ENCODE peak calls at places on chromosomes 12 and 14, in six cellular contexts. One of them, this sample, is unnamed.

GRCh38 chr12:6838854-6839253 is 1.9 kb upstream of the GNB3 start:
- DNase-seq in Calu3: no peak
- DNase-seq in cardiac muscle cell: no peak
- DNase-seq in cardiac fibroblast: no peak
- DNase-seq in PC-9: no peak
- DNase-seq in HL-60: no peak
- DNase-seq in this sample: no peak

GRCh38 chr14:54438703-54439102 is 2.5 kb downstream of the CNIH1 start:
- DNase-seq in Calu3: no peak
- DNase-seq in cardiac fibroblast: no peak
- DNase-seq in PC-9: no peak
- DNase-seq in HL-60: no peak
- DNase-seq in cardiac muscle cell: no peak
- DNase-seq in this sample: no peak

GRCh38 chr12:67322580-67322979 is 53.4 kb downstream of the CAND1 start:
- DNase-seq in PC-9: no peak
- DNase-seq in HL-60: no peak
- DNase-seq in Calu3: no peak
- DNase-seq in cardiac muscle cell: no peak
- DNase-seq in cardiac fibroblast: no peak
- DNase-seq in this sample: no peak

GRCh38 chr12:10223208-10223607 is 10.5 kb downstream of the GABARAPL1 start:
- DNase-seq in cardiac fibroblast: no peak
- DNase-seq in cardiac muscle cell: no peak
- DNase-seq in Calu3: no peak
- DNase-seq in PC-9: no peak
- DNase-seq in HL-60: no peak
- DNase-seq in this sample: no peak

GRCh38 chr12:130765186-130765659 is 49.1 kb upstream of the RIMBP2 start:
- DNase-seq in cardiac muscle cell: no peak
- DNase-seq in Calu3: no peak
- DNase-seq in PC-9: no peak
- DNase-seq in HL-60: no peak
- DNase-seq in cardiac fibroblast: no peak
- DNase-seq in this sample: no peak

GRCh38 chr12:9951026-9951652 is 19.0 kb upstream of the CLEC2A start:
- DNase-seq in PC-9: no peak
- DNase-seq in Calu3: no peak
- DNase-seq in HL-60: peak
- DNase-seq in cardiac muscle cell: no peak
- DNase-seq in cardiac fibroblast: no peak
- DNase-seq in this sample: no peak

GRCh38 chr12:88391556-88391955 is 188.7 kb downstream of the KITLG start:
- DNase-seq in Calu3: no peak
- DNase-seq in cardiac muscle cell: peak
- DNase-seq in HL-60: no peak
- DNase-seq in cardiac fibroblast: peak
- DNase-seq in PC-9: no peak
- DNase-seq in this sample: peak

GRCh38 chr12:12671850-12672660 is 23.9 kb downstream of the GPR19 start:
- DNase-seq in HL-60: no peak
- DNase-seq in cardiac muscle cell: peak
- DNase-seq in cardiac fibroblast: no peak
- DNase-seq in PC-9: no peak
- DNase-seq in Calu3: no peak
- DNase-seq in this sample: no peak

GRCh38 chr12:48815281-48816110 is 2.8 kb upstream of the CACNB3 start:
- DNase-seq in PC-9: peak
- DNase-seq in cardiac fibroblast: peak
- DNase-seq in cardiac muscle cell: peak
- DNase-seq in HL-60: peak
- DNase-seq in Calu3: peak
- DNase-seq in this sample: peak

GRCh38 chr12:5442251-5443006 is 10.5 kb downstream of the NTF3 start:
- DNase-seq in Calu3: no peak
- DNase-seq in PC-9: peak
- DNase-seq in HL-60: peak
- DNase-seq in cardiac fibroblast: peak
- DNase-seq in cardiac muscle cell: peak
- DNase-seq in this sample: peak

GRCh38 chr12:19223018-19223417 is 93.5 kb downstream of the PLEKHA5 start:
- DNase-seq in Calu3: no peak
- DNase-seq in cardiac fibroblast: no peak
- DNase-seq in cardiac muscle cell: no peak
- DNase-seq in HL-60: no peak
- DNase-seq in PC-9: no peak
- DNase-seq in this sample: no peak

DNA sequence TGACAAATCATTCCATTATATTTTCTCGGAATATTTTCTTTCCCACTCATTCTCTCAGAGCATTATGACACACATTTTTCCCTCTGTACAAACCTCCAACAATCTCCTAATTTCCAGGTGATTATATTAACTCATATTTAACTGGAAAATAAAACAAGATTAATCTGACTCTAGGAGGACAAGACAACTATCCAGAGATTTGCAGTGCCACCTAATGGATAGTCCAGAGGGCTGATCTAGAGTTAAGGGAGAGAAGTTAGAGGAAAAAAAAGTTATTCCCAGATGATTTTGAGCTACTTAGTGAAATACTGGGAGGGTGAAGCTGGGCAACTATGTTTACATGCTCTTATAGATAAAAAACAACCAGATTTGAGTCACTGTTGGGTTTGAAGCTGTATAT is 161.7 kb downstream of the ALX1 start:
- DNase-seq in cardiac fibroblast: peak
- DNase-seq in PC-9: no peak
- DNase-seq in HL-60: no peak
- DNase-seq in Calu3: no peak
- DNase-seq in cardiac muscle cell: peak
- DNase-seq in this sample: no peak
- TF ChIP-seq CTCF in cardiac fibroblast: peak
- TF ChIP-seq CTCF in PC-9: peak
- TF ChIP-seq CTCF in HL-60: no peak
- TF ChIP-seq CTCF in Calu3: no peak
- TF ChIP-seq CTCF in cardiac muscle cell: peak
- TF ChIP-seq CTCF in this sample: no peak

GRCh38 chr12:90010089-90010488 is 301.5 kb upstream of the ATP2B1 start:
- DNase-seq in cardiac muscle cell: no peak
- DNase-seq in HL-60: no peak
- DNase-seq in cardiac fibroblast: peak
- DNase-seq in Calu3: no peak
- DNase-seq in PC-9: no peak
- DNase-seq in this sample: no peak
- TF ChIP-seq CTCF in cardiac muscle cell: no peak
- TF ChIP-seq CTCF in HL-60: no peak
- TF ChIP-seq CTCF in cardiac fibroblast: no peak
- TF ChIP-seq CTCF in Calu3: no peak
- TF ChIP-seq CTCF in PC-9: no peak
- TF ChIP-seq CTCF in this sample: no peak

DNA sequence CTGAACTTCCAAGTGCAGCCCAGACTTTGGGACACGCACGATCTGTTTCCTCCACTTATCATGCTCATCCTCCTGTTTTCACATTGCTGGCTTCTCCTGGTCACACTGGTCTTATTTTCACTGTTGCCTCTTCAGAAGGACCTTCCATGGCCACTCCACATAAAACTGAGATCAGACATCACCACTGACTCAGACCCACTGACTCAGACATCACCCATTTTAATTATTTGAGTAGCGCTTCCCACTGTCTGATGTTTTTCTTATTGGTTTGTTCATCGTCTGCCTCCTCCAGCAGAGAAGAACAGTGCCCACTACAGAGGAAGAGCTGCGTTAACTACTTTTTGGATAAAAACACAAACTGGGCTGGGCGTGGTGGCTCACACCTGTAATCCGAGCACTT is 270.5 kb upstream of the PWP1 start:
- DNase-seq in cardiac fibroblast: no peak
- DNase-seq in HL-60: no peak
- DNase-seq in Calu3: no peak
- DNase-seq in PC-9: no peak
- DNase-seq in cardiac muscle cell: no peak
- DNase-seq in this sample: no peak
- TF ChIP-seq CTCF in cardiac fibroblast: no peak
- TF ChIP-seq CTCF in HL-60: no peak
- TF ChIP-seq CTCF in Calu3: no peak
- TF ChIP-seq CTCF in PC-9: no peak
- TF ChIP-seq CTCF in cardiac muscle cell: no peak
- TF ChIP-seq CTCF in this sample: no peak

GRCh38 chr14:21723431-21724045 is 49.9 kb upstream of the OR4E1 start:
- DNase-seq in Calu3: peak
- DNase-seq in HL-60: peak
- DNase-seq in cardiac fibroblast: no peak
- DNase-seq in PC-9: no peak
- DNase-seq in cardiac muscle cell: peak
- DNase-seq in this sample: peak
- TF ChIP-seq CTCF in Calu3: no peak
- TF ChIP-seq CTCF in HL-60: peak
- TF ChIP-seq CTCF in cardiac fibroblast: peak
- TF ChIP-seq CTCF in PC-9: no peak
- TF ChIP-seq CTCF in cardiac muscle cell: peak
- TF ChIP-seq CTCF in this sample: no peak

DNA sequence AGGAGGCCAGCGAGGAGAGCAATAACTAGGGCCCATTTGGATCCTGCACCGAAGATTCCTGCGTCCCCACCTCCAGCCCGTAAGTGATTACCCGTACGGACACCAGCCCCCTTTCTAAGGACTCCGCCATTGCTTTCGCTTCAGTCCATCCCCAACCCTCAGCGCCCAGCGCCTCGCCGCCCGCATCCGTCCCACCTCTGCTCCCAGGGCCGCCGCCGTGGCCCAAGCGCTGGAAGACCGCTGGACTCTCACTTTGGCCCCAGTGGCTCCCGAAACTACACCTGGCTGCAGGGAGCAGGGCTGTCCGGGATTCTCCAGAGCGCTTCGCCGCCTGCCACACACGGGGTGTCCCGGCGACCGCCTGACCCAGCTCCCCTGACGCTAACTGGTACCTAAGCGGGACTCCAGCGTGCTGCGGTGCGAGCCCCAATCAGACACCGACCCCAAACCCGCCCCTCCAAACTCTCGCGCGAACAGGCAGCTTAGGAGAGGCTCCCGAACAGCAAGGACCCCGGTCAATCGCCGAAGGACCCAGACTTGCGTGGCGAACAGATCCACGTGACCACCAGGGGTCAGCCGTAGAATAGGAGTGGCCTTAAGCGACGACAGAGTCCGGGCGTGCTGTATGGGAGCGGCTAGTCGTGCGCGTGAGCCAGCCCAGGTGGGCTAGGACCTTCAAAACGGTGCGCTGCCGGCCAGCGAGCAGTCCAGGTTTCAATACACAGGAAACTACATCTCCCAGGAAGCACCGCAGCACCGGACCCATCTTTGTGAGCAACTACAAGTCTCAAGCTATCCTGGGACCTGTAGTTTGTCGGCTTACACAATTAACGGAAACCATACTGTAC is at the start of gene CNPY2:
- DNase-seq in PC-9: peak
- DNase-seq in cardiac fibroblast: peak
- DNase-seq in cardiac muscle cell: peak
- DNase-seq in HL-60: peak
- DNase-seq in Calu3: peak
- DNase-seq in this sample: peak
- TF ChIP-seq CTCF in PC-9: no peak
- TF ChIP-seq CTCF in cardiac fibroblast: peak
- TF ChIP-seq CTCF in cardiac muscle cell: no peak
- TF ChIP-seq CTCF in HL-60: no peak
- TF ChIP-seq CTCF in Calu3: no peak
- TF ChIP-seq CTCF in this sample: no peak

DNA sequence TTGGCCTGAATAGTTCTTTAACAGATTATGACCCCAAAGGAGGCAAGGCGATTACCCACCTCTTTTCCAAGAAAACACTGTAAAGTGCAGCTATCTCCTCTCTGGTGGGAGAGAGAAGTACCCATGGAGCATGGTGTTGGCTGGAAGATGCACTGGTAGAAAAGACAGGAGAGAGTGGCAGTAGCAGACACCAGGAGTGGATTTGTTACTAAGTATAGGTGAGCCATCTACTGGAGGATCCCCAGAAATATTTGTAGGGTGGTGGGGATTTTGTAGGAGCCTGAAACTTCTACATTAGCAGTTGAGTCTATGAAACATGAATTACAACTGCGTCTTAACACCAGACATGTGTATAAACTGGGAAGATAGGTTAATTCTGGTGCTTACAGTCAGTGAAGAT is 148.0 kb downstream of the SLC38A4 start:
- DNase-seq in HL-60: peak
- DNase-seq in cardiac fibroblast: peak
- DNase-seq in PC-9: peak
- DNase-seq in cardiac muscle cell: peak
- DNase-seq in Calu3: no peak
- DNase-seq in this sample: no peak
- TF ChIP-seq CTCF in HL-60: no peak
- TF ChIP-seq CTCF in cardiac fibroblast: peak
- TF ChIP-seq CTCF in PC-9: peak
- TF ChIP-seq CTCF in cardiac muscle cell: peak
- TF ChIP-seq CTCF in Calu3: no peak
- TF ChIP-seq CTCF in this sample: no peak

GRCh38 chr14:102882233-102882906 is 40.1 kb upstream of the AMN start:
- DNase-seq in PC-9: no peak
- DNase-seq in cardiac muscle cell: no peak
- DNase-seq in Calu3: no peak
- DNase-seq in cardiac fibroblast: no peak
- DNase-seq in HL-60: no peak
- DNase-seq in this sample: no peak

GRCh38 chr14:102873546-102874061 is 48.9 kb upstream of the AMN start:
- DNase-seq in PC-9: no peak
- DNase-seq in HL-60: no peak
- DNase-seq in cardiac muscle cell: no peak
- DNase-seq in cardiac fibroblast: no peak
- DNase-seq in Calu3: no peak
- DNase-seq in this sample: no peak

GRCh38 chr14:102875652-102876051 is 46.8 kb upstream of the AMN start:
- DNase-seq in cardiac fibroblast: no peak
- DNase-seq in Calu3: no peak
- DNase-seq in HL-60: no peak
- DNase-seq in cardiac muscle cell: no peak
- DNase-seq in PC-9: no peak
- DNase-seq in this sample: no peak

GRCh38 chr14:102878970-102879460 is 43.4 kb upstream of the AMN start:
- DNase-seq in cardiac muscle cell: no peak
- DNase-seq in Calu3: no peak
- DNase-seq in HL-60: no peak
- DNase-seq in cardiac fibroblast: no peak
- DNase-seq in PC-9: peak
- DNase-seq in this sample: no peak

DNA sequence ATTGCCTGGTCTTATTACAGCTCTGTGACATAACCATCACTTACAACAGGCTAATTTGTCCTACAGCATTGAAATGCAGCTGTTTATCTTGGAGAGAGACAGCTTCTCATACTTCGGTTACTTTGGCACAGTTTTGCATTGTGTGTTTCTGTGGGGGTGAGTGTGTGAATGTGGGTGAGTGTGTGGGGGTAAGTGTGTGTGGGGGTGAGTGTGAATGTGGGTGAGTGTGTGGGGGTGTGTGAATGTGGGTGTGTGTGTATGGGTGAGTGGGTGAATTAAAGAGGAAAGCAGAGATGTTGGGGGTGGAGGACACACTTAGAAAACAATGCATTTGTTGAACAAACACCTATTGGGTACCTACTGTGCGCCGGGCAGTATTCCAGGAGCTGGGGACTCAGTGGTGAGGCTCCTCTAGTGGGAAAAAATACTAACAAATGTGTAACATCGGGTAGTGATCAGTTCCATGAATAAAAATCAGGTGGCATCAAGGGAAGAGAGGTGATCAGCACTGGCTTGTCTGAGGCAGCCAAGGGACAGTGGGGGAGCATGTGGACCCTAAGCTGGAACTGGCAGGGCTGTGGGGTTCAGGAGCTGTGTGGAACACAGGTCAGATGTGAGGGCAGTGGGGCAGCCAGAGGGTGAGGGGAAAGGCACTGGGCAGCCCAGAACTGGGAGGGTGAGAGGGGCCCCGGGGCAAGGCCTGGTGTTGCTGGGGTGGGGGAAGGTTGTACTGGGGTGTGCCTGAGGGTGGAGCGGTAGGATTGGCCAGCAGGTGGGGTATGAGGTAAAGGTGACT is 44.1 kb upstream of the AMN start:
- DNase-seq in PC-9: no peak
- DNase-seq in cardiac fibroblast: no peak
- DNase-seq in HL-60: no peak
- DNase-seq in cardiac muscle cell: no peak
- DNase-seq in Calu3: peak
- DNase-seq in this sample: no peak
- TF ChIP-seq CTCF in PC-9: peak
- TF ChIP-seq CTCF in cardiac fibroblast: no peak
- TF ChIP-seq CTCF in HL-60: no peak
- TF ChIP-seq CTCF in cardiac muscle cell: no peak
- TF ChIP-seq CTCF in Calu3: no peak
- TF ChIP-seq CTCF in this sample: no peak